ENCODE peak calls at places on chromosome 5, in eight cellular contexts. A, M, J, R, O, E, F and G are unnamed samples.
A peak's percentile ranks its signal among the peaks of the same experiment; 100 is the strongest.

GRCh38 chr5:62322484-62322883 is 16.5 kb downstream of the KIF2A start:
- DNase-seq in A (no peak), M (no peak), J (no peak), R (no peak), O (no peak), E (no peak), F (no peak), G (no peak)

GRCh38 chr5:74629326-74629725 is 11.2 kb downstream of the ENC1 start:
- DNase-seq in A (peak; percentile 70), M (no peak), J (no peak), R (no peak), O (peak; percentile 62), E (no peak), F (no peak), G (no peak)

GRCh38 chr5:132487841-132488555 is 2.6 kb downstream of the IRF1 start:
- DNase-seq in A (no peak), M (peak; percentile 5), J (no peak), R (no peak), O (no peak), E (no peak), F (no peak), G (no peak)

GRCh38 chr5:104283158-104283557 is 720.6 kb upstream of the NUDT12 start:
- DNase-seq in A (no peak), M (no peak), J (no peak), R (no peak), O (no peak), E (no peak), F (no peak), G (no peak)

GRCh38 chr5:43601454-43602260 is 1.3 kb upstream of the NNT start:
- DNase-seq in A (no peak), M (peak; percentile 20), J (no peak), R (peak; percentile 20), O (no peak), E (no peak), F (no peak), G (no peak)

GRCh38 chr5:28542968-28543367 is 1504.6 kb upstream of the CDH9 start:
- DNase-seq in A (no peak), M (no peak), J (no peak), R (peak; percentile 12), O (no peak), E (no peak), F (no peak), G (no peak)

GRCh38 chr5:38207343-38207742 is 51.0 kb upstream of the EGFLAM start:
- DNase-seq in A (no peak), M (no peak), J (no peak), R (no peak), O (peak; percentile 15), E (no peak), F (no peak), G (no peak)

GRCh38 chr5:172881691-172882370 is 47.8 kb downstream of the ERGIC1 start:
- DNase-seq in A (no peak), M (no peak), J (no peak), R (no peak), O (no peak), E (no peak), F (no peak), G (peak; percentile 52)

GRCh38 chr5:31098811-31099210 is 94.7 kb upstream of the CDH6 start:
- DNase-seq in A (no peak), M (no peak), J (no peak), R (no peak), O (no peak), E (no peak), F (no peak), G (no peak)

GRCh38 chr5:132010645-132011560 is 555 bp downstream of the ACSL6 start:
- DNase-seq in A (peak; percentile 41), M (no peak), J (no peak), R (no peak), O (no peak), E (peak; percentile 50), F (no peak), G (peak; percentile 38)

GRCh38 chr5:116492776-116493175 is 81.8 kb downstream of the SEMA6A start:
- DNase-seq in A (no peak), M (no peak), J (no peak), R (no peak), O (no peak), E (no peak), F (no peak), G (no peak)

GRCh38 chr5:179237770-179238627 is 107.3 kb downstream of the ADAMTS2 start:
- DNase-seq in A (no peak), M (no peak), J (no peak), R (no peak), O (no peak), E (no peak), F (no peak), G (no peak)

GRCh38 chr5:154273028-154273617 is 82.6 kb downstream of the GALNT10 start:
- DNase-seq in A (no peak), M (peak; percentile 29), J (no peak), R (no peak), O (peak; percentile 50), E (no peak), F (no peak), G (no peak)

GRCh38 chr5:177428574-177429217 is 2.2 kb downstream of the GRK6 start:
- DNase-seq in A (no peak), M (no peak), J (no peak), R (no peak), O (no peak), E (no peak), F (no peak), G (peak; percentile 48)

GRCh38 chr5:133670336-133670735 is 58.0 kb upstream of the FSTL4 start:
- DNase-seq in A (no peak), M (no peak), J (no peak), R (no peak), O (no peak), E (no peak), F (no peak), G (no peak)

GRCh38 chr5:162485666-162486292 is 418.2 kb downstream of the GABRG2 start:
- DNase-seq in A (peak; percentile 87), M (no peak), J (no peak), R (no peak), O (no peak), E (no peak), F (no peak), G (no peak)

GRCh38 chr5:135241536-135241935 is 157.5 kb downstream of the MACROH2A1 start:
- DNase-seq in A (no peak), M (no peak), J (no peak), R (no peak), O (peak; percentile 0), E (no peak), F (no peak), G (no peak)

GRCh38 chr5:169864483-169864882 is 115.8 kb downstream of the INSYN2B start:
- DNase-seq in A (no peak), M (no peak), J (no peak), R (no peak), O (no peak), E (no peak), F (no peak), G (no peak)

GRCh38 chr5:119158144-119158543 is 87.3 kb downstream of the DMXL1 start:
- DNase-seq in A (no peak), M (no peak), J (no peak), R (no peak), O (no peak), E (no peak), F (no peak), G (no peak)

GRCh38 chr5:82276800-82277612 is 1.1 kb downstream of the RPS23 start:
- DNase-seq in A (no peak), M (no peak), J (no peak), R (no peak), O (no peak), E (no peak), F (no peak), G (no peak)

GRCh38 chr5:95526871-95527270 is 27.9 kb downstream of the SKIC3 start:
- DNase-seq in A (no peak), M (no peak), J (no peak), R (no peak), O (no peak), E (no peak), F (no peak), G (no peak)

GRCh38 chr5:170813231-170813630 is 29.7 kb downstream of the GABRP start:
- DNase-seq in A (no peak), M (no peak), J (no peak), R (no peak), O (no peak), E (no peak), F (no peak), G (no peak)

GRCh38 chr5:626850-627249 is 14.7 kb downstream of the CEP72 start:
- DNase-seq in A (no peak), M (no peak), J (no peak), R (no peak), O (no peak), E (no peak), F (no peak), G (no peak)

GRCh38 chr5:79666758-79667157 is 22.9 kb upstream of the CMYA5 start:
- DNase-seq in A (no peak), M (no peak), J (no peak), R (no peak), O (no peak), E (no peak), F (no peak), G (no peak)

GRCh38 chr5:51678335-51678734 is 295.1 kb downstream of the ISL1 start:
- DNase-seq in A (no peak), M (no peak), J (no peak), R (no peak), O (no peak), E (no peak), F (no peak), G (no peak)

GRCh38 chr5:91125916-91126315 is 257.2 kb downstream of the ARRDC3 start:
- DNase-seq in A (no peak), M (no peak), J (no peak), R (no peak), O (no peak), E (no peak), F (no peak), G (no peak)

GRCh38 chr5:135560858-135561257 is 17.9 kb downstream of the CXCL14 start:
- DNase-seq in A (peak; percentile 90), M (peak; percentile 58), J (no peak), R (peak; percentile 51), O (peak; percentile 92), E (peak; percentile 88), F (peak; percentile 70), G (peak; percentile 77)

GRCh38 chr5:32042571-32042970 is 131.5 kb downstream of the GOLPH3 start:
- DNase-seq in A (peak; percentile 32), M (no peak), J (no peak), R (no peak), O (peak; percentile 43), E (no peak), F (no peak), G (no peak)

GRCh38 chr5:33850100-33850594 is 41.6 kb downstream of the ADAMTS12 start:
- DNase-seq in A (no peak), M (no peak), J (peak; percentile 1), R (no peak), O (peak; percentile 66), E (no peak), F (no peak), G (no peak)

GRCh38 chr5:179345429-179346321 is at the start of gene ADAMTS2:
- DNase-seq in A (peak; percentile 54), M (peak; percentile 54), J (no peak), R (no peak), O (no peak), E (peak; percentile 92), F (no peak), G (peak; percentile 57)

GRCh38 chr5:134490925-134491271 is 34.6 kb upstream of the JADE2 start:
- DNase-seq in A (no peak), M (no peak), J (no peak), R (no peak), O (no peak), E (peak; percentile 59), F (no peak), G (no peak)

GRCh38 chr5:126376443-126376842 is 46.8 kb upstream of the GRAMD2B start:
- DNase-seq in A (no peak), M (no peak), J (no peak), R (no peak), O (no peak), E (peak; percentile 77), F (no peak), G (peak; percentile 71)

GRCh38 chr5:162529886-162530285 is 462.3 kb downstream of the GABRG2 start:
- DNase-seq in A (no peak), M (no peak), J (no peak), R (no peak), O (no peak), E (no peak), F (no peak), G (no peak)

GRCh38 chr5:30279237-30279636 is 914.2 kb upstream of the CDH6 start:
- DNase-seq in A (no peak), M (no peak), J (no peak), R (no peak), O (no peak), E (no peak), F (no peak), G (no peak)